ENCODE peak calls at places on chromosomes 12 and 14, in seven cellular contexts. B, F, Z, A, X, W and L are unnamed samples.
A peak's percentile ranks its signal among the peaks of the same experiment; 100 is the strongest.

GRCh38 chr14:75369506-75369905 is 58.3 kb upstream of the JDP2 start:
- DNase-seq in A (no peak), Z (no peak), X (no peak), F (no peak), W (no peak), B (no peak), L (no peak)

GRCh38 chr12:57837779-57838562 is 8.6 kb downstream of the CTDSP2 start:
- DNase-seq in W (peak; percentile 65), X (peak; percentile 39), A (no peak), Z (no peak), F (peak; percentile 82), B (peak; percentile 79), L (no peak)

GRCh38 chr12:76778358-76778757 is 14.4 kb downstream of the ZDHHC17 start:
- DNase-seq in X (no peak), Z (no peak), B (no peak), W (no peak), F (no peak), A (no peak), L (no peak)

GRCh38 chr12:50024227-50024626 is 1.1 kb downstream of the RACGAP1 start:
- DNase-seq in F (no peak), X (no peak), B (no peak), A (no peak), W (no peak), Z (no peak), L (no peak)

GRCh38 chr12:122245553-122245952 is 19.7 kb upstream of the DIABLO start:
- DNase-seq in F (no peak), W (no peak), A (no peak), B (no peak), X (no peak), Z (no peak), L (no peak)

GRCh38 chr14:23056257-23056955 is 914 bp downstream of the CDH24 start:
- DNase-seq in Z (peak; percentile 68), F (peak; percentile 60), B (peak; percentile 65), A (no peak), W (peak; percentile 59), X (peak; percentile 51), L (peak; percentile 59)

GRCh38 chr12:116450406-116450910 is 108.7 kb upstream of the MAP1LC3B2 start:
- DNase-seq in X (no peak), F (no peak), B (no peak), Z (no peak), A (no peak), W (no peak), L (no peak)

GRCh38 chr12:78035913-78036658 is 205.4 kb downstream of the NAV3 start:
- DNase-seq in Z (no peak), B (peak; percentile 29), F (no peak), X (no peak), W (peak; percentile 41), A (no peak), L (no peak)

GRCh38 chr14:73567365-73567764 is 1.6 kb upstream of the ACOT2 start:
- DNase-seq in W (no peak), B (no peak), Z (no peak), X (no peak), A (no peak), F (no peak), L (no peak)

GRCh38 chr12:52438305-52439301 is 4.4 kb upstream of the KRT75 start:
- DNase-seq in X (no peak), Z (no peak), F (no peak), W (no peak), B (no peak), A (no peak), L (no peak)

GRCh38 chr12:14810167-14810952 is 3.6 kb downstream of the SMCO3 start:
- DNase-seq in W (no peak), Z (no peak), F (no peak), X (no peak), A (no peak), B (no peak), L (no peak)

GRCh38 chr14:59305836-59306555 is 117.5 kb downstream of the DAAM1 start:
- DNase-seq in B (peak; percentile 64), A (no peak), Z (no peak), F (no peak), X (no peak), W (peak; percentile 51), L (no peak)

GRCh38 chr12:716506-716905 is 35.9 kb upstream of the WNK1 start:
- DNase-seq in W (no peak), Z (no peak), F (no peak), X (no peak), A (no peak), B (peak; percentile 50), L (no peak)

DNA sequence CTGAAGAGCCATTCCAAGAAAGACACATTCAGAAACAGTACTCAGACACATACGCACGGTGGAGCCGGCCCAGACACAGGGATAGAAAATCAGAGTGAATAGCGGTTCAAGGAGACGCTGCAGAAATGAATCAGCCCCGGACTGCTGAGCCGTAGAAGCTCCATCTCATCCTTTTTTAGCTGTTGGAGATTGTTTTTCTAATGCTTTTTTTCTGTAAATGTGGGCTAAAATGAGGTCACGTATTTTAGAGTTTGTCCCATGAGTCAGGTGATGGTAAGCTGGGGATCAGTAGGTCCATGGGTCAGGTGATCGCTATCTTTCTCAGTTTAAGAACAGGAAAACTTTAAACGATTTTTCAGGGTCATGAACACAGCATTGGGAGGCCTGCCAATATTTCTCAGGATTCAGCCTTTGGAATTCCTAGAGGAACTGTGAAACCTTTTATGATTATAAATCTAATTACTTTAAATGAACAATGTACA is 202.4 kb downstream of the ITPR2 start:
- DNase-seq in W (peak; percentile 92), B (peak; percentile 67), Z (no peak), F (no peak), A (no peak), X (no peak), L (no peak)
- H3K4me3 ChIP-seq in W (no peak overlapping the region), B (no peak overlapping the region), Z (no peak overlapping the region), F (no peak overlapping the region), A (no peak overlapping the region), X (no peak overlapping the region), L (no peak overlapping the region)

GRCh38 chr12:112901271-112901670 is 5.5 kb upstream of the OAS1 start:
- DNase-seq in F (no peak), A (no peak), Z (no peak), B (no peak), W (no peak), X (no peak), L (no peak)
- H3K4me3 ChIP-seq in F (no peak overlapping the region), A (no peak overlapping the region), Z (no peak overlapping the region), B (no peak overlapping the region), W (no peak overlapping the region), X (no peak overlapping the region), L (no peak overlapping the region)

GRCh38 chr12:120820885-120821510 is 83.2 kb downstream of the SPPL3 start:
- DNase-seq in W (no peak), A (no peak), Z (no peak), X (no peak), F (no peak), B (no peak), L (no peak)

GRCh38 chr12:120817559-120818330 is 86.4 kb downstream of the SPPL3 start:
- DNase-seq in F (no peak), Z (no peak), W (no peak), A (no peak), X (no peak), B (no peak), L (no peak)

GRCh38 chr12:120814903-120815429 is 89.2 kb downstream of the SPPL3 start:
- DNase-seq in Z (no peak), A (no peak), W (no peak), B (no peak), X (no peak), F (no peak), L (no peak)

GRCh38 chr12:120816363-120816762 is 87.8 kb downstream of the SPPL3 start:
- DNase-seq in F (no peak), A (no peak), Z (no peak), B (no peak), X (no peak), W (no peak), L (no peak)

GRCh38 chr12:120818416-120818815 is 85.7 kb downstream of the SPPL3 start:
- DNase-seq in W (no peak), F (no peak), A (no peak), X (no peak), B (no peak), Z (no peak), L (no peak)
- H3K4me3 ChIP-seq in W (no peak overlapping the region), F (no peak overlapping the region), A (no peak overlapping the region), X (no peak overlapping the region), B (no peak overlapping the region), Z (no peak overlapping the region), L (no peak overlapping the region)

DNA sequence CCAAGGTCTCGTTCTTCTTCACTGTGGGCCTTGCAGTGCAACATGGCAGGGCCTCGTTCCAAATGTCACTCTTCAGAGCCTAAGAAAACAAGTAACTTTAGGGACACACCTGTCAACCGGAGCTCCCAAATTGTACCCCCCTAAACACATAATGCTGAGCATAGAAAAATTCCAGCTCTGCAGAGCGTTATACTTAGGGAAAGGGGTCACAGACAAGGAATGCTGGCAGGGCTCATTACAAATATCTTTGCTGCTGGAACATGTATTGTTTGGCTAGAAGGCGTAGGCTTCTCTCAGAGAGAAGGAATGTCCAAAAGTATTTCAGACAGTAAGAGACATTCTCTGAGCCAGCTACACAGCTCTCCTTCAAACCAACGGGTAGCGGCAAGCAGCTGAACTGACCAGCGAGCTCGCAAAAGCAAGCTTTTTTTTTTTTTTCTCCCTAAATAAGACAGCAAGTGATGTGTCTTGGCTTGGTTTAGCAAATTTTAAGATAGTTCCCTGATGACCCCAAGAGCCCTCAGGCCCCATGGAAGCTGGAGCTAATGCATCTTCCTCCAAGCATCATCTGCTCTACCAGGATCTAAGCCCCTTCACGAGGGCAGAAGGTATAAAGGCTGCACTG is 24.5 kb downstream of the SSH1 start:
- DNase-seq in X (no peak), W (peak; percentile 93), F (no peak), B (peak; percentile 95), Z (no peak), A (no peak), L (no peak)
- H3K4me3 ChIP-seq in X (no peak overlapping the region), W (no peak overlapping the region), F (no peak overlapping the region), B (peak overlapping the region; percentile 17), Z (no peak overlapping the region), A (no peak overlapping the region), L (no peak overlapping the region)